ENCODE peak calls at places on chromosome 19, in nine cellular contexts. G is NCI-H446; E is stimulated activated CD4-positive, alpha-beta T cell treated with anti-CD3 and anti-CD28 coated beads, Interleukin-15, amount 100 ng/mL, for 1 hour; Y is Caki2; U is NCI-H69; A is non-pigmented ciliary epithelial cell; X is T-helper 1 cell; Q is AG04450; S is CMK. O is an unnamed sample.

GRCh38 chr19:13665125-13665903 is 99.0 kb upstream of the MRI1 start:
- DNase-seq in G (no peak), E (no peak), Y (no peak), U (no peak), A (no peak), X (no peak), Q (no peak), S (no peak), O (no peak)

GRCh38 chr19:10995926-10996600 is 35.2 kb downstream of the SMARCA4 start:
- DNase-seq in G (no peak), E (no peak), Y (no peak), U (no peak), A (no peak), X (no peak), Q (no peak), S (no peak), O (no peak)

GRCh38 chr19:50796128-50796633 is 6.0 kb downstream of the ACP4 start:
- DNase-seq in G (no peak), E (no peak), Y (no peak), U (peak), A (no peak), X (no peak), Q (no peak), S (no peak), O (peak)

GRCh38 chr19:17052439-17052838 is 22.8 kb downstream of the HAUS8 start:
- DNase-seq in G (no peak), E (no peak), Y (peak), U (peak), A (no peak), X (no peak), Q (no peak), S (no peak), O (peak)

GRCh38 chr19:39430675-39431593 is 4.8 kb downstream of the RPS16 start:
- DNase-seq in G (no peak), E (peak), Y (peak), U (no peak), A (peak), X (peak), Q (peak), S (no peak), O (peak)

GRCh38 chr19:31348416-31349159 is 648 bp downstream of the TSHZ3 start:
- DNase-seq in G (no peak), E (no peak), Y (peak), U (no peak), A (no peak), X (no peak), Q (no peak), S (no peak), O (no peak)

GRCh38 chr19:3055741-3056453 is 6.4 kb downstream of the TLE5 start:
- DNase-seq in G (no peak), E (no peak), Y (peak), U (peak), A (no peak), X (no peak), Q (no peak), S (no peak), O (peak)

GRCh38 chr19:17530586-17530985 is 19.1 kb downstream of the PGLS start:
- DNase-seq in G (no peak), E (no peak), Y (no peak), U (peak), A (no peak), X (no peak), Q (no peak), S (peak), O (peak)

GRCh38 chr19:246551-246950 is 44.7 kb downstream of the PLPP2 start:
- DNase-seq in G (no peak), E (no peak), Y (no peak), U (no peak), A (no peak), X (peak), Q (no peak), S (no peak), O (no peak)

GRCh38 chr19:54191671-54192453 is 754 bp downstream of the TSEN34 start:
- DNase-seq in G (no peak), E (no peak), Y (no peak), U (no peak), A (no peak), X (no peak), Q (no peak), S (no peak), O (peak)

GRCh38 chr19:2549701-2550191 is 73.8 kb downstream of the GADD45B start:
- DNase-seq in G (no peak), E (no peak), Y (no peak), U (no peak), A (peak), X (no peak), Q (peak), S (no peak), O (no peak)

GRCh38 chr19:34794289-34794960 is 21.4 kb upstream of the ZNF599 start:
- DNase-seq in G (no peak), E (no peak), Y (no peak), U (no peak), A (no peak), X (no peak), Q (no peak), S (no peak), O (no peak)

GRCh38 chr19:14475251-14476073 is at the start of gene PTGER1:
- DNase-seq in G (no peak), E (no peak), Y (peak), U (peak), A (no peak), X (no peak), Q (no peak), S (peak), O (peak)

GRCh38 chr19:33203529-33203928 is 9.4 kb downstream of the LRP3 start:
- DNase-seq in G (no peak), E (no peak), Y (no peak), U (no peak), A (no peak), X (no peak), Q (no peak), S (no peak), O (no peak)

GRCh38 chr19:43784251-43784980 is 3.6 kb upstream of the KCNN4 start:
- DNase-seq in G (no peak), E (peak), Y (peak), U (peak), A (peak), X (no peak), Q (peak), S (no peak), O (peak)

GRCh38 chr19:13849991-13850909 is 26.7 kb upstream of the NANOS3 start:
- DNase-seq in G (peak), E (no peak), Y (peak), U (peak), A (no peak), X (no peak), Q (no peak), S (no peak), O (peak)

GRCh38 chr19:1826557-1827521 is 14.8 kb upstream of the ATP8B3 start:
- DNase-seq in G (no peak), E (no peak), Y (no peak), U (no peak), A (no peak), X (no peak), Q (no peak), S (no peak), O (peak)

GRCh38 chr19:42067315-42067888 is 2.6 kb downstream of the GRIK5 start:
- DNase-seq in G (no peak), E (no peak), Y (no peak), U (no peak), A (no peak), X (no peak), Q (no peak), S (no peak), O (no peak)

GRCh38 chr19:16778796-16779411 is 50.3 kb upstream of the SIN3B start:
- DNase-seq in G (peak), E (no peak), Y (peak), U (peak), A (peak), X (no peak), Q (peak), S (peak), O (peak)

GRCh38 chr19:19463348-19464117 is 51.8 kb downstream of the TSSK6 start:
- DNase-seq in G (no peak), E (no peak), Y (no peak), U (peak), A (no peak), X (no peak), Q (no peak), S (no peak), O (no peak)

GRCh38 chr19:38657633-38658222 is 10.3 kb downstream of the ACTN4 start:
- DNase-seq in G (no peak), E (no peak), Y (peak), U (peak), A (peak), X (no peak), Q (no peak), S (no peak), O (peak)

O was measured in DMS53.